ENCODE peak calls at places on chromosomes 4 and X, in seven cellular contexts. W is left cardiac atrium, I is activated T-helper 1 cell treated with Interleukin-2 at 50 U/mL for 16 hours, U is NCI-H1092, E is HTR-8/SVneo, A is T-helper 9 cell, H is lung microvascular endothelial cell. B is an unnamed sample.

GRCh38 chrX:39670281-39670680 is 427.5 kb downstream of the BCOR start:
- DNase-seq in W (no peak), I (no peak), U (no peak), E (no peak), A (no peak), H (no peak), B (peak)

GRCh38 chr4:171794528-171794927 is 18.7 kb upstream of the GALNTL6 start:
- DNase-seq in W (no peak), I (no peak), U (no peak), E (no peak), A (no peak), H (no peak), B (no peak)

GRCh38 chrX:153827903-153828302 is 2.4 kb downstream of the PDZD4 start:
- DNase-seq in W (no peak), I (no peak), U (no peak), E (no peak), A (no peak), H (no peak), B (no peak)

GRCh38 chrX:118418811-118419251 is 72.9 kb downstream of the WDR44 start:
- DNase-seq in W (no peak), I (no peak), U (no peak), E (no peak), A (no peak), H (no peak), B (no peak)

GRCh38 chr4:187090401-187090800 is 366.7 kb upstream of the FAT1 start:
- DNase-seq in W (no peak), I (no peak), U (no peak), E (peak), A (no peak), H (no peak), B (peak)

GRCh38 chr4:80197601-80198444 is 520 bp downstream of the PRDM8 start:
- DNase-seq in W (no peak), I (no peak), U (peak), E (no peak), A (no peak), H (no peak), B (no peak)

GRCh38 chrX:80237072-80237471 is 183.2 kb upstream of the TENT5D start:
- DNase-seq in W (no peak), I (no peak), U (no peak), E (no peak), A (no peak), H (no peak), B (no peak)

GRCh38 chr4:42143996-42144395 is 8.5 kb downstream of the BEND4 start:
- DNase-seq in W (no peak), I (no peak), U (no peak), E (no peak), A (no peak), H (peak), B (no peak)

GRCh38 chr4:67779631-67780030 is 25.4 kb upstream of the GNRHR start:
- DNase-seq in W (no peak), I (no peak), U (no peak), E (no peak), A (no peak), H (no peak), B (no peak)

GRCh38 chr4:960140-960735 is 13.1 kb downstream of the DGKQ start:
- DNase-seq in W (no peak), I (no peak), U (no peak), E (no peak), A (no peak), H (no peak), B (no peak)

GRCh38 chrX:109635151-109635550 is 10.2 kb upstream of the KCNE5 start:
- DNase-seq in W (no peak), I (no peak), U (no peak), E (peak), A (no peak), H (peak), B (peak)

GRCh38 chrX:46325312-46325877 is 219.8 kb downstream of the ZNF674 start:
- DNase-seq in W (no peak), I (no peak), U (no peak), E (peak), A (no peak), H (peak), B (peak)

GRCh38 chr4:169033660-169034059 is 23.6 kb upstream of the CBR4 start:
- DNase-seq in W (peak), I (no peak), U (no peak), E (peak), A (no peak), H (peak), B (no peak)

GRCh38 chrX:51899741-51900140 is 6.3 kb downstream of the MAGED1 start:
- DNase-seq in W (no peak), I (no peak), U (no peak), E (no peak), A (no peak), H (no peak), B (peak)

GRCh38 chr4:119048446-119048845 is 87.2 kb upstream of the MYOZ2 start:
- DNase-seq in W (no peak), I (no peak), U (no peak), E (no peak), A (no peak), H (no peak), B (peak)

GRCh38 chr4:53346920-53347852 is 18.7 kb downstream of the SCFD2 start:
- DNase-seq in W (no peak), I (no peak), U (no peak), E (peak), A (no peak), H (peak), B (peak)

GRCh38 chr4:76430519-76431388 is 4.3 kb upstream of the SHROOM3 start:
- DNase-seq in W (no peak), I (no peak), U (peak), E (peak), A (no peak), H (peak), B (peak)

GRCh38 chr4:74038161-74039064 is at the start of gene CXCL3:
- DNase-seq in W (peak), I (no peak), U (no peak), E (peak), A (no peak), H (peak), B (peak)

GRCh38 chrX:154541896-154542722 is 4.5 kb downstream of the G6PD start:
- DNase-seq in W (peak), I (no peak), U (no peak), E (peak), A (no peak), H (peak), B (peak)

GRCh38 chrX:28670074-28670473 is 82.8 kb downstream of the IL1RAPL1 start:
- DNase-seq in W (no peak), I (no peak), U (no peak), E (no peak), A (no peak), H (no peak), B (no peak)

B was measured in amniotic epithelial cell.